ENCODE peak calls at places on chromosomes 7 and 10, in seven cellular contexts. W, M, Q, R, P, Y and T are unnamed samples.
A peak's percentile ranks its signal among the peaks of the same experiment; 100 is the strongest.

GRCh38 chr10:37703833-37704382 is 153.5 kb downstream of the ZNF248 start:
- DNase-seq in Q (no peak), P (no peak), M (no peak), R (no peak), W (no peak), Y (no peak), T (no peak)

GRCh38 chr7:24715661-24716479 is 41.4 kb downstream of the GSDME start:
- DNase-seq in R (no peak), W (no peak), Y (no peak), M (peak; percentile 81), P (peak; percentile 22), Q (no peak), T (peak; percentile 32)

GRCh38 chr7:108420482-108420908 is 35.7 kb downstream of the NRCAM start:
- DNase-seq in P (no peak), W (no peak), R (no peak), Q (no peak), M (no peak), Y (no peak), T (no peak)

GRCh38 chr7:156684661-156685060 is 44.1 kb downstream of the RNF32 start:
- DNase-seq in P (no peak), R (no peak), W (no peak), Y (no peak), M (no peak), Q (no peak), T (no peak)

GRCh38 chr10:106500585-106501525 is 663.7 kb downstream of the SORCS1 start:
- DNase-seq in Y (no peak), M (no peak), R (no peak), Q (no peak), P (no peak), W (no peak), T (no peak)

GRCh38 chr7:157851501-157852067 is 514.8 kb downstream of the DNAJB6 start:
- DNase-seq in Q (peak; percentile 82), P (peak; percentile 8), W (no peak), M (no peak), Y (peak; percentile 63), R (peak; percentile 20), T (no peak)

GRCh38 chr10:32056136-32057040 is at the start of gene KIF5B:
- DNase-seq in P (peak; percentile 60), M (peak; percentile 88), W (peak; percentile 91), R (peak; percentile 73), Y (peak; percentile 86), Q (peak; percentile 90), T (peak; percentile 82)

GRCh38 chr7:17879075-17879661 is 61.1 kb downstream of the SNX13 start:
- DNase-seq in W (no peak), Q (no peak), P (no peak), M (no peak), R (no peak), Y (no peak), T (no peak)

GRCh38 chr7:94001396-94001795 is 2.8 kb downstream of the BET1 start:
- DNase-seq in Q (no peak), W (no peak), R (no peak), Y (no peak), M (no peak), P (no peak), T (no peak)

GRCh38 chr7:12323415-12323814 is 80.2 kb downstream of the VWDE start:
- DNase-seq in P (no peak), R (no peak), Y (no peak), M (peak; percentile 44), W (no peak), Q (no peak), T (no peak)

GRCh38 chr7:106757846-106758245 is 96.9 kb upstream of the CCDC71L start:
- DNase-seq in Q (no peak), M (no peak), R (no peak), P (no peak), W (no peak), Y (no peak), T (peak; percentile 11)

GRCh38 chr10:87915406-87915805 is 52.0 kb downstream of the PTEN start:
- DNase-seq in M (peak; percentile 69), R (no peak), W (no peak), Q (no peak), Y (no peak), P (no peak), T (no peak)

GRCh38 chr7:3301831-3302618 is 973 bp downstream of the SDK1 start:
- DNase-seq in W (no peak), Y (peak; percentile 8), Q (no peak), R (no peak), P (no peak), M (peak; percentile 71), T (no peak)

GRCh38 chr7:3300651-3301471 is at the start of gene SDK1:
- DNase-seq in W (peak; percentile 90), R (peak; percentile 87), Q (peak; percentile 94), P (peak; percentile 71), M (peak; percentile 92), Y (peak; percentile 89), T (peak; percentile 8)

GRCh38 chr7:3300221-3300650 is 816 bp upstream of the SDK1 start:
- DNase-seq in Y (no peak), W (no peak), P (no peak), M (peak; percentile 48), Q (no peak), R (no peak), T (no peak)

GRCh38 chr7:3302681-3303320 is 1.7 kb downstream of the SDK1 start:
- DNase-seq in Y (no peak), R (no peak), Q (no peak), P (no peak), M (no peak), W (no peak), T (no peak)

DNA sequence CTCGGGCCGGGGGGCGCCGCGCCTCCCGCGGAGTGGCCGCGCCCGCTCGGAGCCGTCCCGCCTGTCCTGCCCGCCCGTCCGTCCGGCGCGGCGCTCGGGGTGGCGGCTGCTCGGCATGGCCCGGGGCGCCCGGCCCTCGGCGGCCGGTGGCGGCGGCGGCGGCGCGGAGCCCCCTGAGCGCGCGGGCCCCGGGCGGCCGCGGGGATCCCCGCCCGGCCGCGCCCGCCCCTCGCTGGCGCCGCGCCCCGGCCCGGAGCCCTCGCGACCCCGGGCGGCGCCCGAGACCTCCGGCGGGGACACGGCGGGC is 373 bp downstream of the SDK1 start:
- DNase-seq in M (no peak), P (no peak), R (no peak), Q (no peak), W (no peak), Y (no peak), T (no peak)
- TF ChIP-seq POLR2AphosphoS5 in M (no peak), P (no peak), R (no peak), Q (no peak), W (no peak), Y (no peak), T (no peak)

GRCh38 chr10:69345402-69345801 is 67.1 kb downstream of the HK1 start:
- DNase-seq in R (no peak), M (no peak), P (no peak), Y (peak; percentile 67), W (peak; percentile 70), Q (peak; percentile 79), T (no peak)

GRCh38 chr10:69346776-69347175 is 68.5 kb downstream of the HK1 start:
- DNase-seq in M (no peak), R (no peak), W (no peak), Q (no peak), Y (no peak), P (no peak), T (no peak)

GRCh38 chr10:69343905-69344304 is 65.6 kb downstream of the HK1 start:
- DNase-seq in Y (no peak), R (no peak), M (no peak), W (no peak), Q (no peak), P (no peak), T (no peak)

GRCh38 chr10:69345890-69346474 is 67.7 kb downstream of the HK1 start:
- DNase-seq in Y (no peak), R (no peak), M (peak; percentile 58), Q (no peak), W (no peak), P (no peak), T (no peak)

DNA sequence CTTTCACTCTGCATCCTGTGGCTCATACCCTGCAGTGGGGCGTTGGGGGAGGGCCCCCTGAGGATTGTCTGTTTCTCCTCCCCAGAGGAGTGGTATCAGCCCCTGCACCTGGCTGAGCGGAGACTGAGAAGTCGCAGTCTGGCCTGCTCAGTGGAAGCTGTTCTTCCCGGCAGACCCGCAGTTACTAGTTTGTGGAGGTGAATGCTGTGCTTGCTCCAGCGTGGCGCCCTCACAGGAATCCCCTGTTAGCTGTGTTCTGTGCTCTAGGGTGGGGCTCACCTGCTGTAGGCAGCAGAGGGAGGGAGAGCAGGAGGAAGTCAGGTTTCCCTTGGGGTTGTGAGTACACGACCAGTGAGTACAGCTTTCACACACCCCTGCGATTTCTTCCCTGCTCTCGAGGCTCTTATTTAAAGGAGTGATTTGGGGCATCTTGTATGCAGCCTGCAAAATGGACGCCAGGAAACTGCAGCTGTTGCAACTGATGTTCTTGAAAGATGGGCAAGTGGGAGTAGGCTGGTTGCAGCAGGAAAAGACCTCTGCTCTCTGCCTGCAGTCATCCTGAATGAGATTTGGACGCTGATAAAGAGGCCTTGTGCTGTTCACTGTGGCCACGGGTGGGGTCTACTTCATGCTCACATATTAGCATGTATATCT is 66.4 kb downstream of the HK1 start:
- DNase-seq in M (peak; percentile 49), Y (no peak), Q (no peak), W (no peak), P (no peak), R (no peak), T (no peak)
- TF ChIP-seq POLR2AphosphoS5 in M (no peak), Y (no peak), Q (no peak), W (no peak), P (no peak), R (no peak), T (no peak)

DNA sequence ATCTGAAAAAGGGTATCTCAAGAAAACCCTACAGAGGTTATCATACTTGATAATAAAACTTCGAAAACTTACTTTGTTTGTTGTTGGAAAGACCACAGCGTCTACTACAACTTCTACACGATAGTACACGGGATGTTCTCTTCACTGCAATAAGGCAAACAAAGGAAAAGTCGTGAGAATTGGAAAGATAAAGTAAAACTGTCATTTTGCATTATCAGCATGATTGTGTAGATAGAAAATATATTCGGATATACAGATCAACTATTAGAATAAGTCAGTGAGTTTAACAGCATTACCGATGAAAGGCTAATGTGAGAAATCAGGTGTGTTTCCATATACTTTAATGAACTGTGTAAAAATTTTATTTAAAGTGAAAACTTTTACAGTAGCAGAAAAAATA is 287.4 kb downstream of the KLF6 start:
- DNase-seq in P (no peak), Y (no peak), W (no peak), M (no peak), R (no peak), Q (no peak), T (no peak)
- TF ChIP-seq POLR2AphosphoS5 in P (no peak), Y (no peak), W (no peak), M (no peak), R (no peak), Q (no peak), T (no peak)

DNA sequence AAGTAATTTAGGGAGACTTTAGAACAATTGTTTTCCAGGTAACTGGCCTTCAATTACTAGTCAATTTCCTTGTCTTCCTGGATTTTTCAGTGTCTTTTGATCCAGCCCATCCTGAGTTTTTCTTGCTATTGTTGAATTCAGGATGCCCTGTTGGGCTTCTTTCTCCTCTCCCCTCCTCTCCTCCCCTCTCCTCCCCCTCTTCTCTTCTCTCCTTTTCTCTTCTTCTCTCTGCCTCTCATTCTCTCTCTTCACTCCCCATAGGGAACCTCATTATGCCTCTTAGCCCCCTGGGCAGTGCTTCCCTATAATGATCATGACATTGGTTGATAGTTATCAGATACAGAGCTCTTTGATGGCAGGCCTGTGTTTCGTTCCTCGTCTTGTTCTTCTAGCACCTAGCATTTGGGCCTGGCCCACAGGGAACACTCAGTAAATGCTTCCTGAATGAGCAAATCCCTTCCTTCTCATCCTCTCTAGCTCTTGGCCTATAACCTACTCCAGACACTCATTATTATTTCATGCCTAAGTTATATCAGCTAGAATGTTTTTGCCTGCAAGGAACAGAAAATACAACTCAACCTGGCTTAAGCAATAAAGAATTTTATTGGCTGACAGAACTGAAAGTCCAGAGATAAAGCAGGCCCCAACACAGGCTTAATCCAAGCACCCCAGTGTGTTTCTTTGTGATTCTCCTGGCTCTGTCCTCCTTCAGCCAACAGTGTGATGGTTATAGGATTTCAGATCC is 56.8 kb downstream of the CACNB2 start:
- DNase-seq in W (no peak), R (no peak), M (no peak), Q (no peak), Y (no peak), P (no peak), T (no peak)
- TF ChIP-seq POLR2AphosphoS5 in W (no peak), R (no peak), M (no peak), Q (peak; percentile 36), Y (no peak), P (no peak), T (no peak)